ENCODE peak calls at places on chromosomes 7 and 10, in nine cellular contexts. M is stomach, F is suprapubic skin, Z is A549, H is prostate gland, U is heart left ventricle, Q is breast epithelium, Y is lower leg skin, N is HCT116. X is an unnamed sample.

GRCh38 chr10:59383436-59383835 is 21.1 kb upstream of the FAM13C start:
- DNase-seq in N (no peak), F (no peak), U (no peak), Q (no peak), M (no peak), Z (no peak), H (no peak), Y (no peak), X (no peak)

GRCh38 chr10:63217120-63217605 is 84.0 kb downstream of the NRBF2 start:
- DNase-seq in M (no peak), Q (no peak), Z (peak), Y (no peak), H (peak), U (no peak), F (no peak), N (peak), X (no peak)

GRCh38 chr7:149790146-149790548 is 16.8 kb upstream of the ZNF467 start:
- DNase-seq in M (peak), Y (no peak), H (no peak), Q (no peak), F (no peak), U (no peak), N (no peak), Z (no peak), X (no peak)

GRCh38 chr7:40646717-40647116 is 511.9 kb downstream of the SUGCT start:
- DNase-seq in H (no peak), M (no peak), U (no peak), N (no peak), Q (no peak), F (no peak), Z (no peak), Y (no peak), X (no peak)

GRCh38 chr7:152178405-152179058 is 153.1 kb downstream of the GALNT11 start:
- DNase-seq in Z (no peak), Q (no peak), F (no peak), N (no peak), U (no peak), H (no peak), M (no peak), Y (no peak), X (no peak)

GRCh38 chr10:75956624-75957023 is 525.2 kb downstream of the LRMDA start:
- DNase-seq in M (no peak), Y (no peak), U (no peak), N (peak), F (no peak), Q (no peak), H (no peak), Z (no peak), X (no peak)

GRCh38 chr10:59016043-59016442 is 160.4 kb upstream of the PHYHIPL start:
- DNase-seq in N (no peak), Q (no peak), Y (no peak), Z (no peak), M (no peak), U (no peak), H (no peak), F (no peak), X (no peak)

GRCh38 chr10:60425392-60426110 is 35.9 kb upstream of the ANK3 start:
- DNase-seq in N (no peak), H (no peak), F (no peak), M (no peak), Y (no peak), Z (no peak), U (no peak), Q (no peak), X (no peak)

GRCh38 chr10:76902949-76903348 is 734.7 kb downstream of the KCNMA1 start:
- DNase-seq in Z (no peak), Q (no peak), Y (no peak), U (peak), F (no peak), H (no peak), M (no peak), N (peak), X (peak)

GRCh38 chr10:94225589-94225988 is 137.2 kb downstream of the NOC3L start:
- DNase-seq in F (no peak), Z (peak), H (no peak), M (no peak), N (no peak), Y (no peak), Q (no peak), U (no peak), X (no peak)

GRCh38 chr10:33143160-33143728 is 185.2 kb upstream of the ITGB1 start:
- DNase-seq in M (no peak), N (no peak), H (no peak), Z (peak), F (no peak), U (no peak), Y (peak), Q (no peak), X (no peak)

GRCh38 chr7:6277476-6277875 is 5.1 kb upstream of the CYTH3 start:
- DNase-seq in U (no peak), H (no peak), Q (no peak), N (no peak), Y (no peak), Z (no peak), F (no peak), M (no peak), X (no peak)

GRCh38 chr10:130351466-130352290 is 215.5 kb downstream of the GLRX3 start:
- DNase-seq in N (no peak), Z (no peak), U (no peak), H (no peak), F (no peak), Y (peak), Q (no peak), M (no peak), X (no peak)

GRCh38 chr7:154861589-154861988 is 141.3 kb downstream of the PAXIP1 start:
- DNase-seq in Z (no peak), N (no peak), Y (no peak), M (no peak), U (no peak), F (no peak), Q (no peak), H (no peak), X (no peak)
- H3K4me3 ChIP-seq in Z (no peak), N (no peak), Y (no peak), M (no peak), U (no peak), F (no peak), Q (no peak), H (no peak), X (no peak)

GRCh38 chr10:102420810-102421644 is at the start of gene FBXL15:
- DNase-seq in Y (peak), Q (peak), U (peak), M (peak), F (peak), H (peak), Z (peak), N (peak), X (peak)
- TF ChIP-seq POLR2A in Y (no peak), Q (no peak), U (peak), M (no peak), F (no peak), H (peak), Z (peak), N (peak), X (no peak)

GRCh38 chr7:55370001-55370400 is 4.9 kb downstream of the LANCL2 start:
- DNase-seq in Z (no peak), H (no peak), U (no peak), Q (no peak), F (no peak), N (no peak), Y (no peak), M (no peak), X (no peak)
- H3K4me3 ChIP-seq in Z (no peak), H (no peak), U (no peak), Q (no peak), F (no peak), N (no peak), Y (no peak), M (no peak), X (no peak)

GRCh38 chr10:110221721-110222261 is 14.4 kb downstream of the MXI1 start:
- DNase-seq in Z (peak), H (peak), Q (peak), M (peak), U (peak), Y (peak), F (peak), N (peak), X (peak)
- TF ChIP-seq POLR2A in Z (no peak), H (peak), Q (no peak), M (peak), U (peak), Y (no peak), F (no peak), N (no peak), X (peak)

GRCh38 chr10:89391882-89392756 is at the start of gene IFIT1:
- DNase-seq in H (peak), Y (no peak), N (peak), U (no peak), F (no peak), Q (peak), M (peak), Z (peak), X (peak)

GRCh38 chr10:89392974-89393373 is 551 bp downstream of the IFIT1 start:
- DNase-seq in M (no peak), F (no peak), Q (no peak), H (peak), U (no peak), Y (no peak), Z (no peak), N (no peak), X (no peak)

GRCh38 chr10:89393898-89394297 is 1.5 kb downstream of the IFIT1 start:
- DNase-seq in Q (no peak), Y (no peak), N (no peak), Z (no peak), U (no peak), H (no peak), M (no peak), F (no peak), X (no peak)

GRCh38 chr10:89398003-89398749 is 5.8 kb downstream of the IFIT1 start:
- DNase-seq in M (no peak), U (no peak), N (no peak), F (no peak), Y (no peak), Z (no peak), Q (no peak), H (no peak), X (no peak)

DNA sequence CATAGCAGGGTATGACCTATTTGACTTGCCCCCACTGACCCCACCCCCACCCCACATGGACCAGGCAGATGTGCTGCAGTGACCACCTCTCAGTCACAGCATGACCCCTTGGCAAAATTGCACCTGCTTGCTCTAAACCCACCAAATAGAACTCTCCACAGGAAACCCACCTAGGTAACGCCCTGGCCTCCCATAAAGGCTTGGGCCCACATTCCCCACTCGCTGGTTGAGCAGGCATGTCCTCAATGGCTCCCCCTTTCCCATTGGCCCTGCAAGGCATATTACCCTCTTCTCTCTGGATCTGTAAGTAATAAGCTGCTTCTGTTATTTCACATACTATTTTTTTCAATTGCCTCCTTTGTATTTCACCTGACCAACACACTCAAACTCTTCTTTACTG is 2.7 kb downstream of the IFIT1 start:
- DNase-seq in M (no peak), Y (no peak), Q (no peak), N (no peak), U (no peak), H (no peak), Z (no peak), F (no peak), X (no peak)
- H3K4me3 ChIP-seq in M (no peak), Y (no peak), Q (no peak), N (no peak), U (peak), H (no peak), Z (no peak), F (no peak), X (no peak)

DNA sequence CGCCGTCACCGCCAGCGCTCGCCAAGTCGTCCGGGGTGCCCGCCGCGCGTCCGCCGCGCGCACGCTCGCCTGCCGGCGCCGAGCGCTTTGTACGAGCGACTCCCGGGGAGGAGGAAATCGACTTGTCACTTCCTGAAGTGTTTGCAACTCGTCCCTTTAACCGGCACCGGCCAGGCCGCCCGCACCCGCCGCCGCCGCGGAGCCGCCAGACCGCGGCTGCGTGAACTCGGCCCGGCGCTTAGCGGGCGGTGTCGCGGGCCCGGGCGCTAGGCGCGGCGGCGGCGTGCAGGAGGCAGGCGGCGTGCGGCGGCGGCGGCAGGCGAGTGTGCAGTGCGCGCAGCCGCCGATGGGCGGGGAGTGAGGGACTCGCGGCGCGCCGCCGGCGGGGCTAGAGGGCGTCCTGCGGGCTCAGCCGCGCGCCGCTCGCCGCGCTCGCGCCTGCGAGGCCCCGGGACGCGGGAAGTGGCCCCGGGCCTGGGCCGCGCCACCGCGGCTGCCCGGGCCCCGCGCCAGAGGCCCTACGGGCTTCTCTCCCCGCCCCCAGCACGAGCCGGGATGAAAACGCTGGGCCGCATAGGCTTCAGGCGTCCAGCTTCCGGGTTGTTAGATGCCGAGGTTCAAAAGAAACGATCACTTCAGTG is at the start of gene FAM53B:
- DNase-seq in U (peak), M (peak), Y (peak), F (peak), Q (no peak), Z (peak), H (peak), N (peak), X (peak)
- TF ChIP-seq POLR2A in U (no peak), M (no peak), Y (no peak), F (peak), Q (no peak), Z (no peak), H (peak), N (peak), X (peak)

DNA sequence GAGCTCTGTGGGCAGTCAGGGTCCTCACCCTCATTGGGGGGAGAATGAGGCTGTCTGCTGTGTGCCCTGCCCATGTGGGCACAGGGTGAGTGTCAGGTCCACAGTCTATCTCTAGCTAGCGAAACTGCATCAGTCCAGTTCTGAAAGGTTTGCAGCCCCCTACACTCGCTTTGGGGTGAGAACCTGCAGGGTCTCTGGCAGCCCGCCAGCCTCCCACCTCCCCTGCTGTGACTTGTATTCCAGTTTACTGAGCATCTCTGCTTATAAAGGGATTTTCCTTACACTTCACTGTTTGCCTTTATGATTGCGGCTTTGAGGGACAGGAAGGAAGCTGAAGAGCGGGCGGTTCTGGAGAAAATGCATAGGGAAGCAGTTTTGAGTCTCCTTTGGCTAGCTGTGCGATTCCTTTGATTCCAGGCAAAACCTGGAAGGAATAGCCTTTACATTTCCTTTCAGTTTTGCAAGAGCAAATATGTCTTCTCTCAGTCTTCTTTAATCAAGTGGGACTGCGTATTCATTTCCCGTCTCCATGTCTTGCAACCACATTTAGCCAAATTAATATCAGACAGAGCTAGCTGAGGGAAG is 65.0 kb upstream of the TRIM8 start:
- DNase-seq in Z (no peak), Y (no peak), M (no peak), N (no peak), F (no peak), Q (no peak), U (no peak), H (no peak), X (no peak)
- H3K4me3 ChIP-seq in Z (no peak), Y (no peak), M (no peak), N (no peak), F (no peak), Q (no peak), U (peak), H (no peak), X (no peak)